ENCODE peak calls at places on chromosome 19, in six cellular contexts. U is uterus, M is suprapubic skin, B is fibroblast of villous mesenchyme, Q is ovary, A is left ventricle myocardium inferior. O is an unnamed sample.

GRCh38 chr19:51036519-51036918 is 1.7 kb upstream of the KLK12 start:
- DNase-seq in U (no peak), M (no peak), B (no peak), Q (no peak), A (no peak), O (no peak)

GRCh38 chr19:33580645-33581037 is 41.1 kb upstream of the CHST8 start:
- DNase-seq in U (no peak), M (no peak), B (no peak), Q (no peak), A (no peak), O (no peak)

GRCh38 chr19:45161715-45162463 is 1.1 kb upstream of the NKPD1 start:
- DNase-seq in U (no peak), M (no peak), B (peak), Q (peak), A (no peak), O (no peak)

GRCh38 chr19:42601811-42602443 is 7.2 kb upstream of the CEACAM8 start:
- DNase-seq in U (no peak), M (no peak), B (peak), Q (no peak), A (no peak), O (no peak)

GRCh38 chr19:19406878-19407639 is 1.6 kb downstream of the GATAD2A start:
- DNase-seq in U (no peak), M (no peak), B (peak), Q (no peak), A (no peak), O (no peak)

GRCh38 chr19:55366790-55367189 is 3.5 kb downstream of the IL11 start:
- DNase-seq in U (no peak), M (no peak), B (no peak), Q (no peak), A (no peak), O (no peak)

GRCh38 chr19:934865-935422 is 9.1 kb downstream of the ARID3A start:
- DNase-seq in U (peak), M (peak), B (peak), Q (peak), A (peak), O (peak)

GRCh38 chr19:43809762-43810696 is 7.8 kb upstream of the LYPD5 start:
- DNase-seq in U (no peak), M (no peak), B (peak), Q (no peak), A (no peak), O (no peak)

GRCh38 chr19:50512999-50513745 is 541 bp downstream of the ASPDH start:
- DNase-seq in U (no peak), M (no peak), B (no peak), Q (no peak), A (no peak), O (no peak)

GRCh38 chr19:52296773-52297600 is at the start of gene ZNF480:
- DNase-seq in U (peak), M (peak), B (peak), Q (peak), A (peak), O (peak)

GRCh38 chr19:18593367-18594095 is 4.9 kb downstream of the REX1BD start:
- DNase-seq in U (peak), M (no peak), B (no peak), Q (no peak), A (no peak), O (no peak)

GRCh38 chr19:42277821-42278809 is 9.1 kb downstream of the CIC start:
- DNase-seq in U (peak), M (peak), B (no peak), Q (no peak), A (no peak), O (no peak)

GRCh38 chr19:35546532-35546931 is 1.1 kb downstream of the TMEM147 start:
- DNase-seq in U (no peak), M (no peak), B (no peak), Q (no peak), A (no peak), O (no peak)

DNA sequence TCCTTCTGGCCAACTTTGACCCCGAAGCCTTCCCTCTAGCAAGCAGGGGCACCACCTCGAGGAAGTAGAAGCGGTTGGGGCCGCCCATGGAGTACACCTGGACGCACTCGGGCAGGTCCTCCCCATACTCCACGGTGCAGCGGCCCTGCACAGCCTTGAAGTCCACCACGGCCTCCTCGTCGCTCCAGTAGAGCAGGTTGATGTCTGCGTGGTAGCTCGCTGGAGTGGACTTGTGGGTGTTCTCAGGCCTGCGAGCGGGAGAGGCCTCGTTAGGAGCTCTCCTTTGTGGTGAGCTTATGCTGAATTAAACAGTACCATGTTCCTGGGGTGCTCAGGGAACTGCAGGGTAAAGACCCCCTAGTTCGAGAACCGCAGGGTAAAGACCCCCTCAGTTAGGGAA is 22.3 kb upstream of the EIF3G start:
- DNase-seq in U (no peak), M (no peak), B (no peak), Q (no peak), A (no peak), O (no peak)
- H3K4me3 ChIP-seq in U (no peak), M (no peak), B (no peak), Q (no peak), A (no peak), O (no peak)

GRCh38 chr19:5229778-5230165 is 110.8 kb downstream of the PTPRS start:
- DNase-seq in U (no peak), M (no peak), B (no peak), Q (no peak), A (no peak), O (no peak)
- H3K4me3 ChIP-seq in U (peak), M (peak), B (no peak), Q (no peak), A (peak), O (peak)

GRCh38 chr19:12606796-12607195 is 3.8 kb downstream of the ZNF490 start:
- DNase-seq in U (no peak), M (no peak), B (no peak), Q (no peak), A (no peak), O (no peak)

GRCh38 chr19:12611361-12611699 is 610 bp downstream of the ZNF791 start:
- DNase-seq in U (peak), M (peak), B (peak), Q (peak), A (peak), O (peak)

DNA sequence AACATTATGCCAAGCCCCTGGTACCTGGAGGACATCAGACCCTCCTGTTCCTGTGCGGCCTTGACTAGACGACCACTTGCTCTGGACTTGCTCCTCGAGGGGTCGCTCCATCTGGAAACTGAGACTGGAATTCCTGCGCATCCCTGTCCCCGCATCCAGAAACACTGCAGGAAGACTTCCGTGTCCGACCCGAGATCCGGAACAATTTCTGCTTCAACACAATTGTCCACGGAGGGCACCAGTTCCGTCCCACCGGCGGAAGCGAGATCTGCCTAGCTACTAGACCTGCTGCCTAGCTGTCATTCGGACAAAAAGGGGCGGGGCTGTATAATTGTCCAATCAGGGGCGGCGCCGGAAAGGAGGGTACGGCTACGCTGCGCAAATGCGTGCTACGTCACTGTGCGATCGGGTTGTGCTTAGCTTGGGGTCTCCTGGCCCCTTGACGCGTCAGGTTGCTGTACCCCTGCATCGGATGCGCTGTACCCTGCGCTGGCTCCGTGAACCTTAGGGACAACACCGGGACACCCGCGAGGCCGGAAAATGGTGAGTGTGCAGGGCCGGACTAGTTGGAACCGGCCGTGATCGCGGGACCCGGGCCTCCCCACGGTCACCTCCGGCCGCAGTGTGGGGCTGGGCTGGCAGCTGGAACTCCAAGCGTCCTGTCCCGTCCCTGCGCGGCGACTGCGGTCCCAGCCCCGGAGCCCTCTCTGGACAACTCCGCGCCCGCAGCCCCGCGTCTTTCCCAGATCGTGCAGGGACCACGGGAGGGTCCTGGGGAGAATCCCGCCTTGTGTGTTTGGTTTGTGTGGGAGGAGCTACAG is at the start of the genes ZNF490 and ZNF791:
- DNase-seq in U (peak), M (peak), B (peak), Q (peak), A (peak), O (peak)
- H3K4me3 ChIP-seq in U (peak), M (peak), B (peak), Q (peak), A (peak), O (peak)

DNA sequence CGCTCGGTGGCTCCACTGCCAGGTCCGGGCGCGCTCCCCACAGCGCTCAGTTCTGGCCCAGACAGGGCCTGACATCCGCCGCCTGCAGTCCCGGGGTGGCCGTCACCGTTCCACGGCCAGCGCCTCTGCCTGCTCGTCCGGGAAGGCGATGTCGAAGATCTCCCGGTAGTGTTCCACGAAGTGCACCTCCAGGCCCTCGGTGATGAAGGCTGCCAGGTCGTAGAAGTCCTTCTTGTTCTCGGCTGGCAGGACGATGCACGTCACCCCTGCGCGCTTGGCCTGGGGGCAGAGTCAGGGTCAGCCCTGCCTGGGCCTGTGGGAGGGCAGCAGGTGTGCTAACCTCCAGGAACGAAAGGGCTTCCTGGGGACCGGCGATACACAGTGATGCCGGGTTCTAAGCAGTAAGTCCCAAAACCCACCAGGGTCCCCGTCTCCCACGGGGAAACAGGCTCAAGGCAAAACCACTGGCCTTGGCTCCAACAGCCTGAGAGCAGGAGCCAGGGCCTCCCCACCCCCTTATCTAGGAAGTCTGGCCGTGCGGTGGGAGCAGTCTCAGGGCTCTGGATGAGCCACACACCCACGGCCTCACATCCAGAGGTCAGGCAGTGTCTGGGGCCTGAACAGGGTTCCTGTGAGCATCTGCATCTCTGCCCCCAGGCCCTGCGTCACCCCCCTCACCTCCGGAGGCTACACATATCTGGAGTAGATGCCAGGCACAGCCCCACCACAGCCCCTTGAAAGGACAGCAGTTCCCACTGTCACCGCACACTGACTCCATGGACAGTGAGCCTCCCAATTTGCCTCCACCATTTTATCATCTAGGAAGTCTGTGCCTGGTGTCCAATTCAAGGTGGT is 2.1 kb downstream of the RPL36 start:
- DNase-seq in U (no peak), M (no peak), B (peak), Q (peak), A (no peak), O (no peak)
- H3K4me3 ChIP-seq in U (peak), M (peak), B (peak), Q (no peak), A (peak), O (peak)

GRCh38 chr19:15194938-15195337 is 5.9 kb downstream of the NOTCH3 start:
- DNase-seq in U (no peak), M (no peak), B (peak), Q (no peak), A (no peak), O (no peak)
- H3K4me3 ChIP-seq in U (no peak), M (peak), B (no peak), Q (no peak), A (peak), O (no peak)

DNA sequence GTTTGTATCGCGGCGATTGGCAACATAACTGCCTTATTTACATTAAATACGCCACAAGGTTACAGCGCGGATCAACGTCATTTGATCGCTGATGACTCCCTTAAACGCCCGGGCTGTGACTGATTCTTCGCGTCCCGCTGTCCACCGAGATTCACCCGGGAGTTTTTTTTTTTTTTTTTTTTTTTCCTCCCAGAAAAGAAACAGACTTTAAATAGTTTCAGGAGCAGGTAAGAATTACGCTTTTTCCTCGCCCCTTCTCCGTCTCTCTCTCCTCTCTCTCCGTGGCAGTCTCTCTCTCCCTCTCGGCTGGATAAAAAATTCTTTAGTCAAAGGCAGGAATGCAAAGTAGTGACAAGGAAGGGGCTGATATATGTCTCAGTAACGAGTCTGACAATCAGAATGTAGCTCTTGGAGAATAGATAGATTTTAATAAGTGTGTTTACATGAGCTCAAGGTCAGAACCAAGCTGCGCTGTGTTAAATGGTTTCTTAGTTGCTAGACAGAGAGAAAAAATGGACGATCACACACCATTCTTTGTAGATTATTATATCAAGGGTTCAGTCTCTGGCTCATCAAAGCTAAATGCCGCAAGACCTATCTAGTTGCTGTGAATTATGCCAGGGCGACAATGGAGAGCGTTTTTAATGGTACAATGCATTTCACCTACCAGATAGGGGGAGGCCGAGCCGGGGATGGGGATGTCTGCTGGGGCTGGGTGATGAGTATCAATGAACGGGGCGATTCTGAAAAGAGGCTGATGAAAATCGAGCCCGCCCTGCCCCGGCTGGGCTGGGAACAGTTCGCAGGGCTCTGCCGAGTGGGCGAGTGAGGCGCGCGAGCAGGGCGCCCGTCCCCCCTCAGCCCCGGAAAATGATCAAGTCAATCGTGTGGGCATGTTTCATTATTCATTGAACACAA is 147.2 kb upstream of the ZNF536 start:
- DNase-seq in U (no peak), M (no peak), B (no peak), Q (no peak), A (no peak), O (no peak)
- H3K4me3 ChIP-seq in U (no peak), M (peak), B (no peak), Q (no peak), A (peak), O (peak)

GRCh38 chr19:39557791-39558622 is 18.0 kb upstream of the EID2 start:
- DNase-seq in U (no peak), M (no peak), B (peak), Q (no peak), A (no peak), O (no peak)

GRCh38 chr19:39563408-39563807 is 23.4 kb upstream of the EID2 start:
- DNase-seq in U (no peak), M (no peak), B (no peak), Q (no peak), A (no peak), O (no peak)

GRCh38 chr19:39554701-39555311 is 14.8 kb upstream of the EID2 start:
- DNase-seq in U (no peak), M (no peak), B (no peak), Q (no peak), A (no peak), O (no peak)

GRCh38 chr19:39555883-39556282 is 15.9 kb upstream of the EID2 start:
- DNase-seq in U (no peak), M (no peak), B (no peak), Q (no peak), A (no peak), O (no peak)

DNA sequence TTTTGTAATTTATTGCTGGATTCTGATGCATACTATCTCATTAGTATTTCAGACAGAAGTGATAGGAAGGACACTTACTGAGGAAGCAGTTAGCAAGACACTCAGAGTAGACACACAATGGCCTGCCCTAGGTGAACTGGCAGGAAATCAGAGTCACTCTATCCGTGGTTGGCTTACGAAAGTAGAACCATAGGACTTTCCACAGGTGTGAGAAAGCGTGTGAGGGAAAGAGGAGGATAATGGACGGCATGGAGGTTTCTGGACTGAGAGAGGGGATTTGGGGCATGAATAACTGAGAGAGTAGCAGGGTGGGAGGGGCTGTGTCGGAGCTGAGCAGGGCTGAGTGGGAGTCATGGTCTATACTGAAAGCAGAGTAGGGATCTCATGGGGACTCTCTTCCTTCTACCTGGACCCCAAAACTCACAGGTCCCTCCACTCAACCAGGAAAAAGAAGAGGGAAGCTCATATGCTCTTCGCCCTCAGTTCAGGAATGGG is 18.7 kb upstream of the EID2 start:
- DNase-seq in U (no peak), M (no peak), B (no peak), Q (no peak), A (no peak), O (no peak)
- H3K4me3 ChIP-seq in U (no peak), M (no peak), B (no peak), Q (no peak), A (no peak), O (no peak)

O was measured in skeletal muscle cell.